ENCODE peak calls at places on chromosomes 5 and 9, in six cellular contexts. N is activated T-helper 1 cell treated with Interleukin-2 at 50 U/mL for 16 hours, A is endodermal cell, G is NCI-H1417, O is NCI-H2171 treated with DMSO at 0.1 percent for 48 hours, D is small intestine. Y is an unnamed sample.

GRCh38 chr5:61311836-61312808 is 19.9 kb upstream of the ZSWIM6 start:
- DNase-seq in D (no peak), G (no peak), N (no peak), A (peak; percentile 20), O (no peak), Y (no peak)

GRCh38 chr5:96279796-96280542 is 153.1 kb downstream of the PCSK1 start:
- DNase-seq in A (no peak), D (no peak), O (no peak), N (no peak), G (no peak), Y (no peak)

GRCh38 chr5:88687253-88687955 is 195.6 kb downstream of the MEF2C start:
- DNase-seq in G (no peak), A (no peak), N (no peak), D (no peak), O (no peak), Y (no peak)

GRCh38 chr9:34510032-34510431 is 12.8 kb downstream of the ENHO start:
- DNase-seq in N (no peak), G (no peak), A (no peak), D (no peak), O (no peak), Y (no peak)

GRCh38 chr9:89870207-89870606 is 265.4 kb downstream of the GADD45G start:
- DNase-seq in N (no peak), G (no peak), D (no peak), A (no peak), O (no peak), Y (no peak)

GRCh38 chr5:168140256-168140655 is 151.2 kb upstream of the WWC1 start:
- DNase-seq in D (no peak), G (no peak), O (no peak), N (no peak), A (no peak), Y (no peak)

GRCh38 chr5:82760856-82761255 is 316.3 kb downstream of the TMEM167A start:
- DNase-seq in G (no peak), N (no peak), A (no peak), D (no peak), O (no peak), Y (no peak)

GRCh38 chr5:123367739-123368138 is 55.5 kb downstream of the CEP120 start:
- DNase-seq in N (no peak), D (no peak), O (peak; percentile 8), G (peak; percentile 22), A (no peak), Y (no peak)

GRCh38 chr5:132080595-132080994 is 7.0 kb downstream of the CSF2 start:
- DNase-seq in G (no peak), O (no peak), D (no peak), N (no peak), A (no peak), Y (no peak)

GRCh38 chr5:58491216-58491892 is at the start of gene GAPT:
- DNase-seq in N (no peak), O (no peak), A (no peak), D (no peak), G (no peak), Y (no peak)

GRCh38 chr5:1204693-1205242 is 3.4 kb downstream of the SLC6A19 start:
- DNase-seq in A (peak; percentile 78), G (peak; percentile 62), D (peak; percentile 65), N (no peak), O (peak; percentile 70), Y (no peak)

GRCh38 chr5:84272776-84273516 is 111.7 kb downstream of the EDIL3 start:
- DNase-seq in O (no peak), D (no peak), A (peak; percentile 51), G (no peak), N (no peak), Y (no peak)

GRCh38 chr9:7121055-7121454 is 363.3 kb downstream of the KDM4C start:
- DNase-seq in A (no peak), G (no peak), D (no peak), N (no peak), O (no peak), Y (no peak)

GRCh38 chr9:36046923-36047322 is 10.2 kb downstream of the RECK start:
- DNase-seq in A (no peak), D (no peak), G (no peak), N (no peak), O (peak; percentile 8), Y (no peak)

GRCh38 chr5:16935271-16936149 is 578 bp downstream of the MYO10 start:
- DNase-seq in D (peak; percentile 64), N (no peak), O (peak; percentile 69), A (peak; percentile 90), G (peak; percentile 92), Y (no peak)

GRCh38 chr5:94181940-94182339 is 436.5 kb downstream of the KIAA0825 start:
- DNase-seq in A (peak; percentile 63), N (no peak), O (no peak), G (peak; percentile 25), D (peak; percentile 1), Y (no peak)

GRCh38 chr5:20974423-20974822 is 986.4 kb upstream of the CDH18 start:
- DNase-seq in N (no peak), D (no peak), O (peak; percentile 94), G (peak; percentile 88), A (no peak), Y (no peak)

GRCh38 chr5:174410716-174411512 is 313.5 kb upstream of the MSX2 start:
- DNase-seq in N (no peak), A (no peak), D (no peak), G (peak; percentile 24), O (no peak), Y (no peak)

GRCh38 chr5:16880547-16880946 is 55.5 kb downstream of the MYO10 start:
- DNase-seq in A (no peak), G (peak; percentile 54), D (no peak), O (no peak), N (no peak), Y (no peak)

GRCh38 chr5:3451961-3452360 is 143.7 kb upstream of the IRX1 start:
- DNase-seq in G (no peak), D (no peak), A (no peak), O (no peak), N (no peak), Y (no peak)

GRCh38 chr9:85332487-85332886 is 409.3 kb downstream of the AGTPBP1 start:
- DNase-seq in D (no peak), O (peak; percentile 13), G (no peak), N (no peak), A (peak; percentile 82), Y (no peak)

GRCh38 chr5:135239461-135240282 is 159.4 kb downstream of the MACROH2A1 start:
- DNase-seq in D (no peak), N (no peak), A (peak; percentile 76), O (no peak), G (no peak), Y (no peak)

GRCh38 chr9:31166516-31166915 is 1217.9 kb upstream of the ACO1 start:
- DNase-seq in O (no peak), G (no peak), N (no peak), A (no peak), D (no peak), Y (no peak)

GRCh38 chr9:16337322-16338029 is 533.0 kb downstream of the BNC2 start:
- DNase-seq in N (no peak), G (no peak), D (peak; percentile 2), A (no peak), O (peak; percentile 79), Y (no peak)

GRCh38 chr5:115170128-115170923 is 618 bp upstream of the TRIM36 start:
- DNase-seq in D (peak; percentile 60), N (no peak), A (peak; percentile 89), O (peak; percentile 13), G (no peak), Y (no peak)

GRCh38 chr9:89362647-89363310 is 44.5 kb downstream of the SECISBP2 start:
- DNase-seq in O (no peak), N (no peak), A (no peak), D (no peak), G (no peak), Y (no peak)

GRCh38 chr5:3234566-3234965 is 361.1 kb upstream of the IRX1 start:
- DNase-seq in A (peak; percentile 17), O (no peak), D (no peak), N (no peak), G (no peak), Y (no peak)

GRCh38 chr9:79221084-79221483 is 350.7 kb upstream of the TLE4 start:
- DNase-seq in A (no peak), O (no peak), D (no peak), G (no peak), N (no peak), Y (no peak)

GRCh38 chr5:36177715-36178556 is 26.0 kb downstream of the SKP2 start:
- DNase-seq in D (peak; percentile 54), N (no peak), O (peak; percentile 29), A (no peak), G (peak; percentile 57), Y (no peak)

GRCh38 chr9:37939575-37940095 is 35.7 kb upstream of the SLC25A51 start:
- DNase-seq in N (no peak), D (no peak), O (no peak), A (no peak), G (no peak), Y (no peak)

GRCh38 chr9:121298016-121298538 is 30.1 kb downstream of the GSN start:
- DNase-seq in G (no peak), N (no peak), D (no peak), O (no peak), A (peak; percentile 47), Y (no peak)

GRCh38 chr9:106060885-106061284 is 366.5 kb downstream of the TMEM38B start:
- DNase-seq in D (no peak), A (no peak), N (no peak), O (no peak), G (no peak), Y (no peak)

GRCh38 chr5:146751781-146752401 is 126.7 kb downstream of the PPP2R2B start:
- DNase-seq in N (peak; percentile 35), D (peak; percentile 64), G (no peak), A (no peak), O (peak; percentile 2), Y (peak; percentile 6)

GRCh38 chr9:90946981-90947380 is 145.4 kb downstream of the SYK start:
- DNase-seq in D (no peak), N (no peak), G (peak; percentile 29), O (no peak), A (no peak), Y (no peak)

GRCh38 chr9:100856238-100856637 is 172.3 kb upstream of the PLPPR1 start:
- DNase-seq in G (peak; percentile 21), D (no peak), O (no peak), A (no peak), N (no peak), Y (no peak)

GRCh38 chr9:8428389-8428788 is 628.8 kb upstream of the DMAC1 start:
- DNase-seq in D (no peak), N (no peak), O (no peak), G (no peak), A (no peak), Y (no peak)

Y was measured in T follicular helper cell.